ENCODE peak calls at places on chromosomes 13 and 19, in four cellular contexts. F is K562, P is GM12878, V is HepG2. E is an unnamed sample.

GRCh38 chr19:44641460-44641859 is 2.2 kb upstream of the PVR start:
- DNase-seq in F (no peak), P (no peak), V (no peak), E (no peak)

GRCh38 chr13:98965325-98965724 is 12.5 kb downstream of the DOCK9 start:
- DNase-seq in F (no peak), P (no peak), V (no peak), E (no peak)

GRCh38 chr19:4357921-4358326 is 14.6 kb downstream of the MPND start:
- DNase-seq in F (no peak), P (no peak), V (no peak), E (no peak)

GRCh38 chr13:83549671-83550070 is 332.6 kb downstream of the SLITRK1 start:
- DNase-seq in F (no peak), P (no peak), V (no peak), E (no peak)

GRCh38 chr13:33454844-33455256 is 169.3 kb upstream of the STARD13 start:
- DNase-seq in F (no peak), P (no peak), V (no peak), E (no peak)

GRCh38 chr13:94416454-94417080 is 62.9 kb downstream of the DCT start:
- DNase-seq in F (peak), P (no peak), V (peak), E (peak)

GRCh38 chr13:52779028-52779612 is 39.5 kb upstream of the CNMD start:
- DNase-seq in F (no peak), P (no peak), V (no peak), E (no peak)

GRCh38 chr19:40216777-40217026 is 1.5 kb downstream of the TTC9B start:
- DNase-seq in F (no peak), P (no peak), V (no peak), E (no peak)

GRCh38 chr13:114067886-114068722 is 64.3 kb downstream of the RASA3 start:
- DNase-seq in F (no peak), P (no peak), V (no peak), E (no peak)

GRCh38 chr13:26377038-26377437 is 123.1 kb downstream of the CDK8 start:
- DNase-seq in F (peak), P (no peak), V (peak), E (peak)

GRCh38 chr19:33241530-33242101 is 16.0 kb upstream of the SLC7A10 start:
- DNase-seq in F (peak), P (no peak), V (no peak), E (no peak)

GRCh38 chr13:97339019-97339988 is 94.7 kb upstream of the RAP2A start:
- DNase-seq in F (peak), P (no peak), V (no peak), E (no peak)

GRCh38 chr13:107680115-107680514 is 535.2 kb downstream of the LIG4 start:
- DNase-seq in F (no peak), P (no peak), V (no peak), E (no peak)

GRCh38 chr19:40811478-40812341 is 12.7 kb downstream of the EGLN2 start:
- DNase-seq in F (peak), P (no peak), V (no peak), E (no peak)

GRCh38 chr19:4537953-4538600 is 1.8 kb downstream of the LRG1 start:
- DNase-seq in F (peak), P (no peak), V (no peak), E (no peak)

GRCh38 chr19:15701757-15702589 is 25.9 kb upstream of the OR10H2 start:
- DNase-seq in F (no peak), P (no peak), V (peak), E (no peak)

GRCh38 chr13:65149687-65150086 is 2080.4 kb downstream of the PCDH9 start:
- DNase-seq in F (peak), P (no peak), V (no peak), E (no peak)

GRCh38 chr13:84870190-84870589 is 929.0 kb downstream of the SLITRK6 start:
- DNase-seq in F (no peak), P (no peak), V (peak), E (no peak)

GRCh38 chr19:7744199-7744786 is 3.0 kb downstream of the CD209 start:
- DNase-seq in F (no peak), P (no peak), V (no peak), E (no peak)

GRCh38 chr13:60591348-60591747 is 194.3 kb downstream of the TDRD3 start:
- DNase-seq in F (no peak), P (no peak), V (no peak), E (no peak)

GRCh38 chr19:19488875-19489690 is 26.3 kb downstream of the TSSK6 start:
- DNase-seq in F (peak), P (peak), V (peak), E (peak)

GRCh38 chr13:30133976-30134375 is 173.4 kb downstream of the KATNAL1 start:
- DNase-seq in F (no peak), P (no peak), V (no peak), E (no peak)

GRCh38 chr19:18612772-18613588 is at the start of gene TMEM59L:
- DNase-seq in F (no peak), P (no peak), V (no peak), E (peak)

GRCh38 chr13:40517486-40518311 is 148.7 kb downstream of the FOXO1 start:
- DNase-seq in F (no peak), P (peak), V (no peak), E (no peak)
- TF ChIP-seq ZNF274 in F (no peak), P (no peak), V (no peak), E (no peak)

GRCh38 chr13:109672545-109672944 is 113.8 kb downstream of the IRS2 start:
- DNase-seq in F (no peak), P (no peak), V (no peak), E (no peak)
- TF ChIP-seq ATF2 in F (no peak), P (no peak), V (no peak), E (no peak)

GRCh38 chr19:50357178-50358100 is 8.0 kb downstream of the NAPSA start:
- DNase-seq in F (peak), P (peak), V (peak), E (peak)
- TF ChIP-seq ZNF274 in F (no peak), P (no peak), V (no peak), E (no peak)

DNA sequence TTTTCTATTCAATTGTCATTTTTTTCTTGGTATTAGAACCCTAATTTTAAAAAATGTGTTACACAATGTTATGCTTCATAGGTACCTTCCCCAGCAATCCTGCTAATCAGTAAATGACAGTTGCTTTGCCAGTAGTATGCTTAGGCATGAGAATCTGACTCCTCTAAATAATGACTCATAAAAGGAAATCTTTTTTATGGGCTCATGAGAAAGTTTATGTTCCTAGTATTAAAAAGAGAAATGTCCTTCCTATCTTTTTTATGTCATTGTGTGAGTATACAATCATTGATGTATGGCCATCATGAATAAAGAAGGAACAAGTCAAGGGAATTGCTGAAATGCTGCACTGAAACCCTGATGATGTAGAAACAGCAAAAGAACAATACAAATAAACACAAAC is 1237.7 kb upstream of the PCDH20 start:
- DNase-seq in F (no peak), P (no peak), V (no peak), E (no peak)
- TF ChIP-seq ATF2 in F (no peak), P (no peak), V (no peak), E (no peak)

DNA sequence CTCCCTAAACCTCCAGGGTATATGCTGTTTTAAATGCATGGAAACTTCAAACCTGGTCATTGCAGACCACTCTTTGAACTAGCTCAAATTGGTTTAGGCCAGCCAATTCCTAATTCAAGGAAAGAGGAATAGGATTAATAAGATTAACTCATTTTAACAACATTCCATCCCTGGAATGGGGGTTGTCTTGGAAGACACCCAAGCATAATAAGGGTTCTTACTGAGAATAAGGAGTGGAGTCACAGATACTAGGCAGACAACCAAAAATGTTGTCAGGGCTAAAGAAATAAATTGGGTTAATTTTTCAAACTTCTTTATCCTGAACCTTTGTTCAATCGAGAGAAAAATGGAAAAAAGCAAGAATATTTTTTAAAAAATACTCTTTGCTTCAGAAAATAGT is 186.2 kb downstream of the PCDH9 start:
- DNase-seq in F (no peak), P (no peak), V (no peak), E (no peak)
- TF ChIP-seq ZNF274 in F (no peak), P (no peak), V (no peak), E (no peak)

GRCh38 chr19:896434-896833 is 3.1 kb downstream of the RNU6-9 start:
- DNase-seq in F (no peak), P (no peak), V (no peak), E (no peak)

GRCh38 chr19:898663-899062 is 5.4 kb downstream of the RNU6-9 start:
- DNase-seq in F (no peak), P (no peak), V (no peak), E (peak)

GRCh38 chr19:899363-900301 is 6.3 kb downstream of the RNU6-9 start:
- DNase-seq in F (no peak), P (no peak), V (no peak), E (no peak)

GRCh38 chr19:897442-898039 is 4.3 kb downstream of the RNU6-9 start:
- DNase-seq in F (no peak), P (no peak), V (no peak), E (peak)

GRCh38 chr19:896999-897398 is 3.7 kb downstream of the RNU6-9 start:
- DNase-seq in F (no peak), P (no peak), V (no peak), E (no peak)
- TF ChIP-seq ATF2 in F (no peak), P (no peak), V (no peak), E (no peak)

GRCh38 chr13:41791056-41791455 is 169.9 kb downstream of the VWA8 start:
- DNase-seq in F (no peak), P (no peak), V (no peak), E (no peak)
- TF ChIP-seq ZNF274 in F (no peak), P (no peak), V (no peak), E (no peak)

GRCh38 chr13:110505594-110505993 is 55.9 kb downstream of the RAB20 start:
- DNase-seq in F (no peak), P (no peak), V (no peak), E (no peak)

GRCh38 chr13:110507678-110508381 is 53.7 kb downstream of the RAB20 start:
- DNase-seq in F (no peak), P (no peak), V (no peak), E (no peak)

GRCh38 chr13:110506396-110506795 is 55.1 kb downstream of the RAB20 start:
- DNase-seq in F (peak), P (no peak), V (no peak), E (no peak)

GRCh38 chr13:110509478-110509926 is 52.0 kb downstream of the RAB20 start:
- DNase-seq in F (peak), P (no peak), V (peak), E (no peak)

GRCh38 chr13:110506859-110507566 is 54.5 kb downstream of the RAB20 start:
- DNase-seq in F (peak), P (no peak), V (no peak), E (no peak)
- TF ChIP-seq ATF2 in F (no peak), P (no peak), V (no peak), E (no peak)